ENCODE peak calls at places on chromosomes 5 and 9, in ten cellular contexts. M is A549, R is body of pancreas, K is prostate gland, Z is tibial nerve, E is upper lobe of left lung, B is uterus, Y is HCT116, V is ovary, L is NB4. X is an unnamed sample.

GRCh38 chr5:136133416-136134383 is 1.1 kb downstream of the SMAD5 start:
- DNase-seq in M (peak; percentile 55), R (peak; percentile 49), K (peak; percentile 40), Z (no peak), E (no peak), B (peak; percentile 30), Y (no peak), V (peak; percentile 63), L (peak; percentile 62), X (peak; percentile 88)

GRCh38 chr5:178234753-178235599 is 2.4 kb upstream of the PHYKPL start:
- DNase-seq in M (peak; percentile 66), R (peak; percentile 71), K (peak; percentile 57), Z (peak; percentile 64), E (no peak), B (peak; percentile 57), Y (peak; percentile 70), V (peak; percentile 71), L (peak; percentile 82), X (peak; percentile 95)

GRCh38 chr5:72951850-72952468 is 3.9 kb upstream of the FCHO2 start:
- DNase-seq in M (peak; percentile 47), R (no peak), K (peak; percentile 40), Z (no peak), E (no peak), B (no peak), Y (peak; percentile 70), V (no peak), L (peak; percentile 48), X (no peak)

GRCh38 chr9:18707078-18707477 is 233.1 kb downstream of the ADAMTSL1 start:
- DNase-seq in M (no peak), R (no peak), K (no peak), Z (no peak), E (no peak), B (no peak), Y (no peak), V (no peak), L (no peak), X (no peak)

GRCh38 chr5:132103380-132103951 is 29.9 kb downstream of the CSF2 start:
- DNase-seq in M (peak; percentile 83), R (peak; percentile 79), K (no peak), Z (peak; percentile 49), E (no peak), B (peak; percentile 34), Y (peak; percentile 86), V (peak; percentile 51), L (peak; percentile 72), X (peak; percentile 91)

GRCh38 chr9:135559606-135560005 is 1.9 kb upstream of the PAEP start:
- DNase-seq in M (no peak), R (no peak), K (no peak), Z (no peak), E (no peak), B (no peak), Y (no peak), V (no peak), L (no peak), X (no peak)

GRCh38 chr5:116930628-116931027 is 356.0 kb upstream of the SEMA6A start:
- DNase-seq in M (no peak), R (no peak), K (no peak), Z (no peak), E (no peak), B (no peak), Y (no peak), V (no peak), L (no peak), X (no peak)

GRCh38 chr5:146971401-146971800 is 92.8 kb upstream of the PPP2R2B start:
- DNase-seq in M (no peak), R (no peak), K (no peak), Z (no peak), E (no peak), B (no peak), Y (no peak), V (no peak), L (no peak), X (no peak)

GRCh38 chr5:172817664-172818063 is 16.4 kb upstream of the ERGIC1 start:
- DNase-seq in M (no peak), R (no peak), K (no peak), Z (no peak), E (no peak), B (peak; percentile 11), Y (no peak), V (no peak), L (no peak), X (no peak)

GRCh38 chr5:75051217-75051751 is 1.1 kb downstream of the GCNT4 start:
- DNase-seq in M (no peak), R (peak; percentile 49), K (no peak), Z (no peak), E (no peak), B (no peak), Y (no peak), V (no peak), L (no peak), X (no peak)

GRCh38 chr9:35478871-35479270 is 11.0 kb upstream of the RUSC2 start:
- DNase-seq in M (no peak), R (no peak), K (no peak), Z (no peak), E (no peak), B (no peak), Y (no peak), V (no peak), L (no peak), X (no peak)

GRCh38 chr5:127296321-127296720 is 5.7 kb downstream of the MEGF10 start:
- DNase-seq in M (no peak), R (no peak), K (no peak), Z (no peak), E (no peak), B (no peak), Y (no peak), V (no peak), L (no peak), X (no peak)

GRCh38 chr5:136132087-136132486 is 558 bp upstream of the SMAD5 start:
- DNase-seq in M (peak; percentile 19), R (peak; percentile 29), K (no peak), Z (no peak), E (no peak), B (peak; percentile 27), Y (no peak), V (peak; percentile 44), L (peak; percentile 29), X (peak; percentile 85)

GRCh38 chr9:131578778-131579504 is 33.6 kb downstream of the PRRT1B start:
- DNase-seq in M (no peak), R (peak; percentile 13), K (no peak), Z (no peak), E (peak; percentile 70), B (no peak), Y (no peak), V (peak; percentile 64), L (peak; percentile 85), X (no peak)

GRCh38 chr5:172740483-172741205 is 30.4 kb downstream of the DUSP1 start:
- DNase-seq in M (peak; percentile 80), R (peak; percentile 41), K (peak; percentile 49), Z (no peak), E (peak; percentile 77), B (peak; percentile 71), Y (no peak), V (peak; percentile 50), L (no peak), X (peak; percentile 95)

GRCh38 chr5:83974151-83974822 is 253.6 kb upstream of the HAPLN1 start:
- DNase-seq in M (no peak), R (no peak), K (no peak), Z (no peak), E (no peak), B (no peak), Y (no peak), V (no peak), L (no peak), X (no peak)

GRCh38 chr9:36925033-36925432 is 109.0 kb downstream of the PAX5 start:
- DNase-seq in M (peak; percentile 19), R (no peak), K (no peak), Z (no peak), E (no peak), B (no peak), Y (no peak), V (no peak), L (no peak), X (no peak)
- TF ChIP-seq CTCF in M (no peak), R (no peak), K (no peak), Z (no peak), E (no peak), B (no peak), Y (no peak), V (no peak), L (no peak), X (no peak)

DNA sequence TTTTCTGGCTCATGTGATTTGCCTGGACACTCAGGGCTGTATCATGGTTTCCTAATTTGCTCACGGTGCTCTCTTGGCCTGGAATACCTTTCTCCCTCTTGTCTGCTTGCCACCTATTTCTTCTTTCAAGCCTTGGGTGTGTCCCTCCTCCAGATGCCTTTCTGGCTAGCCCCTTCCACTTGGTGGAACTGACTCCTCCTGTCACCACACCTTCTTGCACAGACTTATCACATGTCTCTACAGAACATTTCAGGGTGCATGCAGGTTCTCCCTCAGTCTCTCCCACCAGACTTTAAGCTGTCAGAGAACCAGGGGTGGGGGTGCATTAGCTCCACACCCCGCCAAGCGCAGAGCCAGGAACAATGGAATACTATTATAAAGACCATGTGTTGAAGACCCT is 1.9 kb downstream of the TBC1D2 start:
- DNase-seq in M (no peak), R (no peak), K (no peak), Z (no peak), E (no peak), B (no peak), Y (no peak), V (no peak), L (no peak), X (no peak)
- H3K4me3 ChIP-seq in M (peak overlapping the region; percentile 79), R (no peak overlapping the region), K (no peak overlapping the region), Z (no peak overlapping the region), E (no peak overlapping the region), B (no peak overlapping the region), Y (no peak overlapping the region), V (no peak overlapping the region), L (no peak overlapping the region), X (no peak overlapping the region)

DNA sequence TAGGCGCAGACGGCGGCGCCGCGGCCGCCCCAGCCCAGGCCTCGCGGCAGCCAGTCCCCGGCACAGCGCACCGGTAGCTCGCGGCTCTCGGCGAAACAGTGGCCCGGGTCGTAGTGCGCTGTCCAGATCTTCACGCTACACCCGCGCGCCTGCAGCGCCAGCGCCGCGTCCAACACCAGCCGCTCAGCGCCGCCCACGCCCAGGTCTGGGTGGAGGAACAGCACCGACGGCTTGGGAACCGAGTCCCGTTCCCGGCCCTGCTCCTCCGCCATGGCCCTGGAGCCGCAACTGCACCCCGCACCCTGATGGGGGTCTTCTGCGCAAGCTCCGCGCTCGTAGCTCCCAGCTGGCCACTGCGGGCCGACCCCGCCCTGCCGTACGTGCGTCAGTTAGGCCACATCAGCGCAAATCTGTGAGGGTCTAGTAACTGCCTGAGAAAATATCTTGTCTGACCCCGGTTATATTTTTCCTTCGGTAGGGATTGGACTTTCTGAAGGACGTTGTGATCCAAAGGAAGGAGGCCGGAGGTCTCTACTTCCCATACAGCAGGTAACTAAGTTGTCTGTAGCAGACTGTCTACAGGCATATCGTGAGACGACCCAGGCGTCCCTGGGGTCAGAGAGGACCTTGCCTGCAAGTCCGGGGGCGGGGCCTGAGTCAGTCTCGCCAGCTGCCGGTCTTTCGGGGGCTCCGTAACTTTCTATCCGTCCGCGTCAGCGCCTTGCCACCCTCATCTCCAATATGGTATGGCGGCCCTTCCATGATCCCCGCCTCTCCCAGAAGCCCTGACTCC is at the start of the genes ALG2 and SEC61B:
- DNase-seq in M (peak; percentile 95), R (peak; percentile 96), K (peak; percentile 89), Z (peak; percentile 89), E (peak; percentile 97), B (peak; percentile 94), Y (peak; percentile 88), V (peak; percentile 96), L (peak; percentile 94), X (peak; percentile 98)
- TF ChIP-seq POLR2A in M (peak; percentile 97), R (peak; percentile 94), K (peak; percentile 82), Z (peak; percentile 88), E (peak; percentile 81), B (peak; percentile 84), Y (peak; percentile 89), V (peak; percentile 69), L (peak; percentile 82), X (no peak)

GRCh38 chr5:139684881-139685749 is 37.0 kb downstream of the CXXC5 start:
- DNase-seq in M (no peak), R (peak; percentile 83), K (no peak), Z (no peak), E (peak; percentile 63), B (no peak), Y (no peak), V (no peak), L (no peak), X (no peak)
- TF ChIP-seq CTCF in M (no peak), R (no peak), K (peak; percentile 4), Z (no peak), E (no peak), B (no peak), Y (no peak), V (no peak), L (peak; percentile 17), X (no peak)